ENCODE peak calls at places on chromosomes 1 and 21, in seven cellular contexts. D, Q, X, I, G, N and Y are unnamed samples.

GRCh38 chr1:226085675-226086074 is 23.2 kb downstream of the H3-3A start:
- DNase-seq in D (no peak), Q (no peak), X (no peak), I (no peak), G (no peak), N (no peak), Y (no peak)

GRCh38 chr1:229579101-229579651 is 20.7 kb upstream of the ABCB10 start:
- DNase-seq in D (no peak), Q (no peak), X (peak; percentile 24), I (no peak), G (no peak), N (no peak), Y (no peak)

GRCh38 chr1:235883261-235883927 is 16.7 kb upstream of the LYST start:
- DNase-seq in D (no peak), Q (peak; percentile 47), X (peak; percentile 97), I (peak; percentile 75), G (no peak), N (peak; percentile 96), Y (peak; percentile 95)

GRCh38 chr1:52553372-52554266 is 727 bp upstream of the TUT4 start:
- DNase-seq in D (peak; percentile 84), Q (peak; percentile 90), X (peak; percentile 86), I (peak; percentile 91), G (peak; percentile 84), N (peak; percentile 80), Y (peak; percentile 91)

GRCh38 chr1:166165661-166166399 is 971 bp downstream of the FAM78B start:
- DNase-seq in D (no peak), Q (no peak), X (no peak), I (peak; percentile 57), G (peak; percentile 44), N (peak; percentile 51), Y (no peak)

GRCh38 chr1:35031103-35031452 is 667 bp downstream of the ZMYM6 start:
- DNase-seq in D (no peak), Q (peak; percentile 23), X (peak; percentile 49), I (no peak), G (peak; percentile 32), N (no peak), Y (no peak)

GRCh38 chr1:108121361-108122143 is 78.6 kb downstream of the SLC25A24 start:
- DNase-seq in D (no peak), Q (no peak), X (peak; percentile 9), I (no peak), G (peak; percentile 91), N (no peak), Y (no peak)

GRCh38 chr1:66350001-66350547 is 183.9 kb upstream of the SGIP1 start:
- DNase-seq in D (peak; percentile 65), Q (peak; percentile 74), X (peak; percentile 34), I (peak; percentile 67), G (no peak), N (no peak), Y (no peak)

GRCh38 chr1:159598196-159598595 is 10.6 kb downstream of the APCS start:
- DNase-seq in D (no peak), Q (no peak), X (peak; percentile 85), I (no peak), G (no peak), N (no peak), Y (no peak)

GRCh38 chr1:202122639-202123335 is at the start of gene GPR37L1:
- DNase-seq in D (no peak), Q (no peak), X (peak; percentile 50), I (no peak), G (peak; percentile 92), N (no peak), Y (no peak)

GRCh38 chr21:43295016-43295958 is 126.5 kb downstream of the CRYAA start:
- DNase-seq in D (no peak), Q (no peak), X (peak; percentile 2), I (peak; percentile 23), G (no peak), N (no peak), Y (no peak)

GRCh38 chr21:43298546-43299440 is 128.1 kb downstream of the SIK1 start:
- DNase-seq in D (no peak), Q (no peak), X (no peak), I (peak; percentile 33), G (no peak), N (no peak), Y (no peak)

GRCh38 chr21:43297989-43298388 is 128.9 kb downstream of the SIK1 start:
- DNase-seq in D (no peak), Q (no peak), X (no peak), I (peak; percentile 22), G (no peak), N (no peak), Y (no peak)

GRCh38 chr21:43299441-43300277 is 127.3 kb downstream of the SIK1 start:
- DNase-seq in D (no peak), Q (no peak), X (no peak), I (peak; percentile 62), G (no peak), N (no peak), Y (no peak)

GRCh38 chr21:43297411-43297981 is 128.7 kb downstream of the CRYAA start:
- DNase-seq in D (no peak), Q (no peak), X (no peak), I (peak; percentile 38), G (no peak), N (no peak), Y (no peak)
- H3K4me1 ChIP-seq in D (no peaks in the 10 kb centered on the region), Q (no peaks in the 10 kb centered on the region), X (no peaks in the 10 kb centered on the region), I (no peaks in the 10 kb centered on the region), G (no peaks in the 10 kb centered on the region), N (no peaks in the 10 kb centered on the region), Y (peaks cover 30% of the 10 kb centered on the region)

DNA sequence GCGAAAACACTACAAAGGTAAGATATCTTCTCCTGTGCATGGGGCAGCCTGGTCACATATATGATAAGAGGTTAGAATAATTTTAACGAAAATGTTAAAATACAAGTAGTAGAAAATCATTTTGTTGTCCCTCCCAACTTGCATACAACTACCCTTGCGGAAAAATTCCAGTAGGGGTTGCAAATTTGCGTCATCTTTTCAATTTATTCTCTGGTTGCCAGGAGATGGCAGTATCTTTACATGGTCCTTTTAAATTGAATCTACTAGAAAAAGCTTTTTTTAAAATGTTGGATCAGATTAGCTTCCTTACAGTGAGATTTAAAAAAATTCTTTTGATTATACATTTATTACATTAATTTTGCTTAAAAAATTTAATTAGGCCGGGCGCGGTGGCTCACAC is 10.9 kb downstream of the S100PBP start:
- DNase-seq in D (no peak), Q (no peak), X (peak; percentile 28), I (no peak), G (no peak), N (no peak), Y (no peak)
- H3K4me1 ChIP-seq in D (no peaks in the 10 kb centered on the region), Q (no peaks in the 10 kb centered on the region), X (no peaks in the 10 kb centered on the region), I (no peaks in the 10 kb centered on the region), G (no peaks in the 10 kb centered on the region), N (no peaks in the 10 kb centered on the region), Y (no peaks in the 10 kb centered on the region)

GRCh38 chr1:24865587-24865986 is 64.5 kb downstream of the RUNX3 start:
- DNase-seq in D (no peak), Q (no peak), X (no peak), I (no peak), G (no peak), N (no peak), Y (no peak)

GRCh38 chr1:24870551-24871195 is 59.4 kb downstream of the RUNX3 start:
- DNase-seq in D (no peak), Q (no peak), X (no peak), I (no peak), G (no peak), N (no peak), Y (no peak)

GRCh38 chr1:24866211-24867063 is 63.6 kb downstream of the RUNX3 start:
- DNase-seq in D (no peak), Q (no peak), X (no peak), I (no peak), G (no peak), N (no peak), Y (no peak)

GRCh38 chr1:24867064-24867870 is 62.8 kb downstream of the RUNX3 start:
- DNase-seq in D (no peak), Q (no peak), X (no peak), I (no peak), G (no peak), N (no peak), Y (no peak)

DNA sequence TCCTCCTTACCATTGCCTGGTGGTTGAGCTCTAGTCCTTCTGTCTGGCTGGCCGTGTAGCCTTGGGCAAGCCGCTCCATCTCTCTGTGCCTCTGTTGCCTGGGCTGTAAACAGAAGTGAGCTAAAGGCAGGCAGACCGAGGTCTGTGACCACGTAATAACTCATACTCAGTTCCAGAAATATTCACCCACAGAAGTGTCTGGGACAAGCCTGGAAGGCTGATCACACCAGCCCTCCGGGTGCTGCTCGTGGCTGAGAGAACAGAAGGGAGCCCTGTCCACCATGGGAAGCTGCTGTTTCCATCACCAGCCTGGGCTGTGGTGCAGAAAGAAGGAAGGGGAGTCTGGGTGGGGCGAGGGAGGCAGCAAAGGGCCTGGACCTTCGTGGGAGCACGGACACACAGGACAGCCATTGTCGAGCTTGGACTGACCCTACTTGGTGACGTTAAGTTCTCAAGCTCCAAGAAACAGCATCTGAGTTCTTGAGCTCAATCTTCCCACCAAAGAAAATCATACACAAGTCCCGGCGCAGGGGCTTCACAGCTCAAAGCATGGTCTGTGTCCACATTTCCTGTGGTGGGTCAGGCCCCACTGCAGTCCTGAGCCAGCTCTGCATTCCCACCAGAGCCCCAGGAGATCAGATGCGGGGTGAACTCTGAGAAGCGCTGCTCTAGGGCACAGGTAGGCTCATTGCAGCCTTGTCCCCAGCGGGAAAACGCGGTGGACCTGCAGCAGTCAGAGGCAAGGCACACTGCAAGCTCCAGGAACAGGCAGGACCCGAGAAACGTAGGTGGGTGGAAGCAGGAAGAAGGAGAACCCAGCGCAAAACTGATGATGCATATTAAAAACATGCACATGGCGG is 61.8 kb downstream of the RUNX3 start:
- DNase-seq in D (no peak), Q (no peak), X (no peak), I (no peak), G (no peak), N (no peak), Y (no peak)
- H3K4me1 ChIP-seq in D (peaks cover 7% of the 10 kb centered on the region), Q (peaks cover 7% of the 10 kb centered on the region), X (no peaks in the 10 kb centered on the region), I (peaks cover 12% of the 10 kb centered on the region), G (no peaks in the 10 kb centered on the region), N (no peaks in the 10 kb centered on the region), Y (no peaks in the 10 kb centered on the region)

DNA sequence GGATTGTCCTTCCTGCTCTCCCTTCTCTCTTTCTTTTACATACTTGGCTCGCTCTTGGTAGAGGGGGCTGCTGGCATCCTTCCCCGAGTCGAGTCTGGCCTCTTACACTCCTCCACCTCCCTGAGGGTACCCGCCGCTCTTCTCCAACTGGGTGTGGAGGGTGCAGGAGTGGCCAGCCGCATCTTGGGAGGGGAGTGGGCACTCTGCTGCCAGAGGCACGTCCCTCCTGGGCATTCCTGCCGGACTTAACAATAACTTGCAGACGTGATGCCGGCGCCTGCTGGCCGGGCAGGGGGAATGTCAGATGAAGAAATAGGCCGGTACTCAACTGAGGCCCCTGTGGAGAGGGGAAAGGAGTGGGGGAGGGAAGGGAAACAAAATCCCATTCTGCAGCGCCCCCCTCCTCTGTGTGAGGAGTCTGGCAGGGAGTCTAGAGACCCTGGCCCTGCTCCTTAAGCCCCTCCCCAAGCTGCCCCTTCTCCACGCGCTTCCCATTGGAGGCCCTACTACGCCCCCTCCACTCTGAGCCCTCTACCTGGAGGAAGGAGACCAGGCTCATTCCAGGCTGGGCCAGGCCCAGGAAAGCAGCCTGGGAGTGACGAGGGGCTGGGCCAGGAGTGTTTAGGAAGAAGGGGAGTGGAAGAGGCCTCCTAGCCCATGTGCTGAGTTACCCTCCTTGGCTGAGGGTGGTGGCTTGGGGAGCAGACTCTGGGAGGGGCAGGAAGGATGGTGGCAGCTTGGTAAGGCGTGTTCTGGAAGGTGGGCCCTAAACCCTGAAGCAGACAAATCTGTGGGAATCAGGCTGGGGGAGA is 1.8 kb downstream of the ATP2B4 start:
- DNase-seq in D (no peak), Q (peak; percentile 31), X (peak; percentile 56), I (peak; percentile 64), G (peak; percentile 94), N (no peak), Y (no peak)
- H3K4me1 ChIP-seq in D (peaks cover 20% of the 10 kb centered on the region), Q (peaks cover 6% of the 10 kb centered on the region), X (peaks cover 27% of the 10 kb centered on the region), I (peaks cover 34% of the 10 kb centered on the region), G (peaks cover 10% of the 10 kb centered on the region), N (peaks cover 4% of the 10 kb centered on the region), Y (peaks cover 62% of the 10 kb centered on the region)